ENCODE peak calls at places on chromosomes 13 and 19, in six cellular contexts. One of them, this sample, is unnamed.

GRCh38 chr19:54162241-54162805 is 2.8 kb upstream of the LENG1 start:
- DNase-seq in CD4-positive, alpha-beta T cell: peak
- DNase-seq in lung: peak
- DNase-seq in OCI-LY7: peak
- DNase-seq in glutamatergic neuron: peak
- DNase-seq in RWPE1: peak
- DNase-seq in this sample: peak

GRCh38 chr13:26946675-26947342 is 186.2 kb upstream of the GPR12 start:
- DNase-seq in CD4-positive, alpha-beta T cell: no peak
- DNase-seq in lung: no peak
- DNase-seq in OCI-LY7: peak
- DNase-seq in glutamatergic neuron: no peak
- DNase-seq in RWPE1: peak
- DNase-seq in this sample: peak

GRCh38 chr13:45749026-45749759 is 47.1 kb downstream of the CBY2 start:
- DNase-seq in CD4-positive, alpha-beta T cell: no peak
- DNase-seq in lung: no peak
- DNase-seq in OCI-LY7: no peak
- DNase-seq in glutamatergic neuron: no peak
- DNase-seq in RWPE1: no peak
- DNase-seq in this sample: no peak

GRCh38 chr19:12237143-12237839 is 57.4 kb downstream of the ZNF44 start:
- DNase-seq in CD4-positive, alpha-beta T cell: no peak
- DNase-seq in lung: no peak
- DNase-seq in OCI-LY7: no peak
- DNase-seq in glutamatergic neuron: no peak
- DNase-seq in RWPE1: no peak
- DNase-seq in this sample: no peak

GRCh38 chr19:57642396-57643046 is 9.6 kb downstream of the ZNF211 start:
- DNase-seq in CD4-positive, alpha-beta T cell: no peak
- DNase-seq in lung: no peak
- DNase-seq in OCI-LY7: no peak
- DNase-seq in glutamatergic neuron: no peak
- DNase-seq in RWPE1: peak
- DNase-seq in this sample: no peak

GRCh38 chr19:10102787-10103236 is 334 bp upstream of the ANGPTL6 start:
- DNase-seq in CD4-positive, alpha-beta T cell: no peak
- DNase-seq in lung: no peak
- DNase-seq in OCI-LY7: peak
- DNase-seq in glutamatergic neuron: no peak
- DNase-seq in RWPE1: no peak
- DNase-seq in this sample: peak

GRCh38 chr13:98466634-98467236 is 110.2 kb downstream of the STK24 start:
- DNase-seq in CD4-positive, alpha-beta T cell: peak
- DNase-seq in lung: no peak
- DNase-seq in OCI-LY7: no peak
- DNase-seq in glutamatergic neuron: peak
- DNase-seq in RWPE1: peak
- DNase-seq in this sample: no peak

GRCh38 chr13:74168263-74168675 is 34.1 kb upstream of the KLF12 start:
- DNase-seq in CD4-positive, alpha-beta T cell: no peak
- DNase-seq in lung: no peak
- DNase-seq in OCI-LY7: no peak
- DNase-seq in glutamatergic neuron: no peak
- DNase-seq in RWPE1: no peak
- DNase-seq in this sample: no peak

GRCh38 chr19:42281175-42282035 is 12.4 kb downstream of the CIC start:
- DNase-seq in CD4-positive, alpha-beta T cell: no peak
- DNase-seq in lung: peak
- DNase-seq in OCI-LY7: peak
- DNase-seq in glutamatergic neuron: peak
- DNase-seq in RWPE1: peak
- DNase-seq in this sample: no peak

GRCh38 chr19:15212682-15213081 is 11.9 kb upstream of the NOTCH3 start:
- DNase-seq in CD4-positive, alpha-beta T cell: no peak
- DNase-seq in lung: no peak
- DNase-seq in OCI-LY7: no peak
- DNase-seq in glutamatergic neuron: no peak
- DNase-seq in RWPE1: no peak
- DNase-seq in this sample: no peak

GRCh38 chr19:6958786-6959185 is 62.4 kb downstream of the MBD3L2B start:
- DNase-seq in CD4-positive, alpha-beta T cell: no peak
- DNase-seq in lung: no peak
- DNase-seq in OCI-LY7: no peak
- DNase-seq in glutamatergic neuron: no peak
- DNase-seq in RWPE1: no peak
- DNase-seq in this sample: no peak

GRCh38 chr19:33282036-33282686 is 20.2 kb downstream of the CEBPA start:
- DNase-seq in CD4-positive, alpha-beta T cell: no peak
- DNase-seq in lung: no peak
- DNase-seq in OCI-LY7: no peak
- DNase-seq in glutamatergic neuron: no peak
- DNase-seq in RWPE1: no peak
- DNase-seq in this sample: no peak

GRCh38 chr13:98958443-98958794 is 19.4 kb downstream of the DOCK9 start:
- DNase-seq in CD4-positive, alpha-beta T cell: no peak
- DNase-seq in lung: no peak
- DNase-seq in OCI-LY7: no peak
- DNase-seq in glutamatergic neuron: no peak
- DNase-seq in RWPE1: no peak
- DNase-seq in this sample: no peak

GRCh38 chr13:45811891-45812583 is 39.5 kb downstream of the SIAH3 start:
- DNase-seq in CD4-positive, alpha-beta T cell: no peak
- DNase-seq in lung: no peak
- DNase-seq in OCI-LY7: no peak
- DNase-seq in glutamatergic neuron: no peak
- DNase-seq in RWPE1: peak
- DNase-seq in this sample: no peak

GRCh38 chr19:48806518-48806817 is 4.4 kb downstream of the BCAT2 start:
- DNase-seq in CD4-positive, alpha-beta T cell: peak
- DNase-seq in lung: no peak
- DNase-seq in OCI-LY7: no peak
- DNase-seq in glutamatergic neuron: peak
- DNase-seq in RWPE1: peak
- DNase-seq in this sample: peak

GRCh38 chr19:43784981-43785808 is 4.4 kb upstream of the KCNN4 start:
- DNase-seq in CD4-positive, alpha-beta T cell: peak
- DNase-seq in lung: peak
- DNase-seq in OCI-LY7: peak
- DNase-seq in glutamatergic neuron: peak
- DNase-seq in RWPE1: peak
- DNase-seq in this sample: peak

GRCh38 chr13:99028890-99029289 is 51.0 kb upstream of the DOCK9 start:
- DNase-seq in CD4-positive, alpha-beta T cell: no peak
- DNase-seq in lung: peak
- DNase-seq in OCI-LY7: peak
- DNase-seq in glutamatergic neuron: no peak
- DNase-seq in RWPE1: no peak
- DNase-seq in this sample: no peak

GRCh38 chr19:18879579-18880373 is 16.2 kb downstream of the CERS1 start:
- DNase-seq in CD4-positive, alpha-beta T cell: no peak
- DNase-seq in lung: no peak
- DNase-seq in OCI-LY7: peak
- DNase-seq in glutamatergic neuron: no peak
- DNase-seq in RWPE1: peak
- DNase-seq in this sample: no peak

GRCh38 chr19:5880604-5881078 is 10.3 kb upstream of the FUT5 start:
- DNase-seq in CD4-positive, alpha-beta T cell: no peak
- DNase-seq in lung: no peak
- DNase-seq in OCI-LY7: no peak
- DNase-seq in glutamatergic neuron: no peak
- DNase-seq in RWPE1: peak
- DNase-seq in this sample: no peak

GRCh38 chr13:26112843-26113242 is 61.0 kb upstream of the SHISA2 start:
- DNase-seq in CD4-positive, alpha-beta T cell: no peak
- DNase-seq in lung: no peak
- DNase-seq in OCI-LY7: no peak
- DNase-seq in glutamatergic neuron: no peak
- DNase-seq in RWPE1: peak
- DNase-seq in this sample: no peak

GRCh38 chr19:31113250-31113685 is 236.0 kb downstream of the TSHZ3 start:
- DNase-seq in CD4-positive, alpha-beta T cell: no peak
- DNase-seq in lung: no peak
- DNase-seq in OCI-LY7: no peak
- DNase-seq in glutamatergic neuron: no peak
- DNase-seq in RWPE1: no peak
- DNase-seq in this sample: no peak

GRCh38 chr19:3672993-3673392 is 27.3 kb downstream of the PIP5K1C start:
- DNase-seq in CD4-positive, alpha-beta T cell: no peak
- DNase-seq in lung: no peak
- DNase-seq in OCI-LY7: no peak
- DNase-seq in glutamatergic neuron: no peak
- DNase-seq in RWPE1: no peak
- DNase-seq in this sample: no peak

GRCh38 chr19:3818479-3818878 is 32.3 kb upstream of the MATK start:
- DNase-seq in CD4-positive, alpha-beta T cell: no peak
- DNase-seq in lung: no peak
- DNase-seq in OCI-LY7: no peak
- DNase-seq in glutamatergic neuron: no peak
- DNase-seq in RWPE1: peak
- DNase-seq in this sample: no peak

GRCh38 chr13:42048625-42049453 is at the start of gene DGKH:
- DNase-seq in CD4-positive, alpha-beta T cell: peak
- DNase-seq in lung: peak
- DNase-seq in OCI-LY7: peak
- DNase-seq in glutamatergic neuron: peak
- DNase-seq in RWPE1: peak
- DNase-seq in this sample: peak

GRCh38 chr13:98487522-98487921 is 89.4 kb downstream of the STK24 start:
- DNase-seq in CD4-positive, alpha-beta T cell: no peak
- DNase-seq in lung: no peak
- DNase-seq in OCI-LY7: peak
- DNase-seq in glutamatergic neuron: no peak
- DNase-seq in RWPE1: no peak
- DNase-seq in this sample: no peak

GRCh38 chr19:23481043-23481442 is 85.8 kb upstream of the ZNF91 start:
- DNase-seq in CD4-positive, alpha-beta T cell: no peak
- DNase-seq in lung: no peak
- DNase-seq in OCI-LY7: no peak
- DNase-seq in glutamatergic neuron: no peak
- DNase-seq in RWPE1: peak
- DNase-seq in this sample: no peak

GRCh38 chr19:7979011-7979410 is 26.4 kb downstream of the ELAVL1 start:
- DNase-seq in CD4-positive, alpha-beta T cell: no peak
- DNase-seq in lung: no peak
- DNase-seq in OCI-LY7: no peak
- DNase-seq in glutamatergic neuron: peak
- DNase-seq in RWPE1: no peak
- DNase-seq in this sample: no peak

GRCh38 chr13:102817241-102817640 is 18.3 kb downstream of the BIVM start:
- DNase-seq in CD4-positive, alpha-beta T cell: no peak
- DNase-seq in lung: no peak
- DNase-seq in OCI-LY7: no peak
- DNase-seq in glutamatergic neuron: no peak
- DNase-seq in RWPE1: no peak
- DNase-seq in this sample: no peak

GRCh38 chr19:12000152-12000981 is 35.1 kb downstream of the ZNF433 start:
- DNase-seq in CD4-positive, alpha-beta T cell: no peak
- DNase-seq in lung: no peak
- DNase-seq in OCI-LY7: peak
- DNase-seq in glutamatergic neuron: no peak
- DNase-seq in RWPE1: no peak
- DNase-seq in this sample: peak

GRCh38 chr19:43634877-43635560 is 4.6 kb downstream of the CADM4 start:
- DNase-seq in CD4-positive, alpha-beta T cell: no peak
- DNase-seq in lung: no peak
- DNase-seq in OCI-LY7: peak
- DNase-seq in glutamatergic neuron: no peak
- DNase-seq in RWPE1: no peak
- DNase-seq in this sample: no peak

DNA sequence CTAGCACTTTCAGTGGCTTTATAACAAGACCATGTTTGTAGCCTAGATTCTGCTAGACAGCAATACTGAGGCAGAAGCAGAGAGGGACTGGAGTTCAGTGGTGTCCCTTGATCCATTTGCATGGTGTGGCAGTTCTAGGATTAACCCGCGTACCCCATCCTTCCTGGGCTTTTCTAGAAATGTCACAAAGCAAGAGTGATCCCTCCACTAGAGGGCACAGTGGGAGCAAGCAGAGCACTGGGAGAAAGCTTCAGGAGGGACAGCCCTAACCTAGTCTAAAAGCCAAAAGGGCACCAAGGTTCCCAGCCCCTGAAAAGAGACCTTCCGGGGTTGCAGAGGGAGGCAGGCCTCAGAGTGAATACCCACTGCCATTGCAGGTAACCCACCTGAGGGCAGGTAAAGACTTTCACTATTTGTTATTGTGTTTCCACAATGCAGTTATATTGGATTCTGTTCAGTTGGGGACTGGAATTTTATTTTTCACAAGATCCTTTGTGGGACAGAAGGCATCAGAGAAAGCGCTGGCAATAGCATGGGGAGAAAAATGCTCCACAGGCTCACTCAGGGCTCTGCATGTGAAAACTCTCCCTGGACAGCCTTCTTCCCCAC is 170.6 kb downstream of the FLT1 start:
- DNase-seq in CD4-positive, alpha-beta T cell: peak
- DNase-seq in lung: peak
- DNase-seq in OCI-LY7: peak
- DNase-seq in glutamatergic neuron: peak
- DNase-seq in RWPE1: peak
- DNase-seq in this sample: peak
- TF ChIP-seq CTCF in CD4-positive, alpha-beta T cell: peak
- TF ChIP-seq CTCF in lung: peak
- TF ChIP-seq CTCF in OCI-LY7: peak
- TF ChIP-seq CTCF in glutamatergic neuron: peak
- TF ChIP-seq CTCF in RWPE1: peak
- TF ChIP-seq CTCF in this sample: peak

GRCh38 chr13:106329941-106330340 is 205.5 kb downstream of the EFNB2 start:
- DNase-seq in CD4-positive, alpha-beta T cell: no peak
- DNase-seq in lung: no peak
- DNase-seq in OCI-LY7: no peak
- DNase-seq in glutamatergic neuron: no peak
- DNase-seq in RWPE1: no peak
- DNase-seq in this sample: no peak
- TF ChIP-seq CTCF in CD4-positive, alpha-beta T cell: no peak
- TF ChIP-seq CTCF in lung: no peak
- TF ChIP-seq CTCF in OCI-LY7: no peak
- TF ChIP-seq CTCF in glutamatergic neuron: no peak
- TF ChIP-seq CTCF in RWPE1: no peak
- TF ChIP-seq CTCF in this sample: no peak

GRCh38 chr19:40601061-40601973 is at the start of gene LTBP4:
- DNase-seq in CD4-positive, alpha-beta T cell: no peak
- DNase-seq in lung: peak
- DNase-seq in OCI-LY7: no peak
- DNase-seq in glutamatergic neuron: peak
- DNase-seq in RWPE1: no peak
- DNase-seq in this sample: no peak
- TF ChIP-seq CTCF in CD4-positive, alpha-beta T cell: no peak
- TF ChIP-seq CTCF in lung: no peak
- TF ChIP-seq CTCF in OCI-LY7: peak
- TF ChIP-seq CTCF in glutamatergic neuron: no peak
- TF ChIP-seq CTCF in RWPE1: peak
- TF ChIP-seq CTCF in this sample: peak

DNA sequence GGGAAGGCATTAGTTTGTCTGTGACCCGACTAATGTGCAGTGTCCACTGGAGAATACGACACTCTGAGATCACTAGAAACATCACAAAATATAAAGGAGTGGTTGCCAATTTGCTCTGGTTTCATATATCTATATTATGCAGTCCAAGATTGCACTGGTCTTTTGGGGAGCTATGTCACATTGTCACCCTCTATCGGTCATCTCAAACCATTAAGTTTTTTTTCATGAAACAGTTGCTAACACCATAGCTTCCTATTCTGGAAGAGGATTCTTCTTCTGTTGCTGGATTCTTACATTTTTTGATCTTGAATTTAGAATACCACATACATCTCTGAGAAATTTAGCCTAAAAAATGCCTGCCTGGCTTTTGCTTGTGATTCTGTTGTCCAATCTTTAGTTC is 168.6 kb downstream of the LACC1 start:
- DNase-seq in CD4-positive, alpha-beta T cell: no peak
- DNase-seq in lung: no peak
- DNase-seq in OCI-LY7: no peak
- DNase-seq in glutamatergic neuron: no peak
- DNase-seq in RWPE1: no peak
- DNase-seq in this sample: no peak
- TF ChIP-seq CTCF in CD4-positive, alpha-beta T cell: no peak
- TF ChIP-seq CTCF in lung: no peak
- TF ChIP-seq CTCF in OCI-LY7: peak
- TF ChIP-seq CTCF in glutamatergic neuron: no peak
- TF ChIP-seq CTCF in RWPE1: no peak
- TF ChIP-seq CTCF in this sample: peak